ENCODE peak calls at places on chromosomes 6 and 20, in eight cellular contexts. N is MM.1S; L is CD8-positive, alpha-beta T cell; W is cardiac muscle cell; O is fibroblast of lung; Y is SK-N-SH; C is GM23338; F is foreskin keratinocyte. H is an unnamed sample.

GRCh38 chr6:30013296-30013922 is 47.7 kb upstream of the POLR1H start:
- DNase-seq in N (no peak), F (no peak), Y (peak; percentile 64), C (peak; percentile 80), O (no peak), W (peak; percentile 21), L (peak; percentile 58), H (peak; percentile 22)

GRCh38 chr6:7535498-7535897 is 6.0 kb upstream of the DSP start:
- DNase-seq in F (peak; percentile 91), O (peak; percentile 64), N (no peak), L (no peak), C (no peak), Y (no peak), W (no peak), H (no peak)

GRCh38 chr20:14334306-14334930 is 3.0 kb downstream of the FLRT3 start:
- DNase-seq in C (peak; percentile 63), O (peak; percentile 44), L (no peak), F (peak; percentile 64), W (peak; percentile 30), N (peak; percentile 62), Y (peak; percentile 37), H (peak; percentile 75)

GRCh38 chr20:38939686-38940085 is 13.5 kb downstream of the FAM83D start:
- DNase-seq in L (no peak), F (no peak), W (no peak), N (no peak), Y (no peak), C (no peak), O (no peak), H (no peak)

GRCh38 chr6:129543981-129544380 is 166.0 kb downstream of the ARHGAP18 start:
- DNase-seq in L (no peak), C (no peak), O (peak; percentile 16), W (peak; percentile 20), N (no peak), F (peak; percentile 22), Y (no peak), H (no peak)

GRCh38 chr20:33387177-33387576 is 14.1 kb downstream of the CDK5RAP1 start:
- DNase-seq in C (no peak), Y (no peak), O (peak; percentile 78), W (peak; percentile 63), N (no peak), F (peak; percentile 75), L (no peak), H (no peak)

GRCh38 chr6:145241039-145241438 is 494.3 kb downstream of the EPM2A start:
- DNase-seq in Y (no peak), L (no peak), C (no peak), N (no peak), W (peak; percentile 53), O (peak; percentile 83), F (peak; percentile 3), H (no peak)

GRCh38 chr6:10412165-10412947 is 2.5 kb downstream of the TFAP2A start:
- DNase-seq in C (peak; percentile 91), O (peak; percentile 27), W (peak; percentile 71), F (peak; percentile 82), L (no peak), N (peak; percentile 75), Y (peak; percentile 61), H (no peak)

GRCh38 chr6:144534123-144534676 is 249.1 kb downstream of the UTRN start:
- DNase-seq in Y (no peak), L (no peak), O (no peak), F (no peak), C (no peak), N (no peak), W (no peak), H (no peak)

GRCh38 chr6:51893356-51893755 is 194.1 kb downstream of the PKHD1 start:
- DNase-seq in L (no peak), C (no peak), O (peak; percentile 9), W (no peak), F (no peak), Y (no peak), N (no peak), H (no peak)

GRCh38 chr6:42162812-42163211 is 10.4 kb upstream of the GUCA1A start:
- DNase-seq in O (no peak), F (no peak), Y (no peak), L (no peak), W (no peak), N (no peak), C (no peak), H (no peak)

GRCh38 chr6:164106345-164106769 is 691.8 kb downstream of the QKI start:
- DNase-seq in F (no peak), O (peak; percentile 35), Y (peak; percentile 67), L (no peak), N (no peak), W (peak; percentile 59), C (peak; percentile 77), H (peak; percentile 60)

GRCh38 chr6:149751239-149751638 is 1.7 kb downstream of the PCMT1 start:
- DNase-seq in F (no peak), L (no peak), N (no peak), O (no peak), C (no peak), W (no peak), Y (no peak), H (no peak)

GRCh38 chr6:148867851-148868250 is 121.0 kb downstream of the UST start:
- DNase-seq in C (no peak), L (no peak), N (no peak), O (no peak), F (no peak), Y (no peak), W (no peak), H (no peak)

GRCh38 chr6:133953634-133954415 is 801 bp downstream of the TBPL1 start:
- DNase-seq in F (no peak), O (no peak), L (no peak), Y (peak; percentile 22), N (peak; percentile 23), C (peak; percentile 34), W (no peak), H (no peak)

GRCh38 chr6:115643762-115644161 is 416.9 kb downstream of the FRK start:
- DNase-seq in Y (no peak), F (peak; percentile 18), W (peak; percentile 66), L (no peak), C (no peak), N (no peak), O (peak; percentile 70), H (peak; percentile 43)

GRCh38 chr20:37299718-37300529 is 10.5 kb downstream of the MANBAL start:
- DNase-seq in L (no peak), F (no peak), Y (no peak), O (peak; percentile 74), N (no peak), W (peak; percentile 62), C (no peak), H (no peak)

GRCh38 chr20:35947907-35948306 is 6.4 kb downstream of the SCAND1 start:
- DNase-seq in O (no peak), Y (no peak), W (no peak), F (no peak), N (no peak), C (no peak), L (no peak), H (no peak)

GRCh38 chr6:126175251-126175650 is 164.7 kb upstream of the CENPW start:
- DNase-seq in O (peak; percentile 74), Y (no peak), N (no peak), W (no peak), L (no peak), F (no peak), C (no peak), H (no peak)

GRCh38 chr6:126180585-126180984 is 159.3 kb upstream of the CENPW start:
- DNase-seq in N (no peak), O (peak; percentile 97), C (no peak), F (peak; percentile 97), W (peak; percentile 64), Y (no peak), L (no peak), H (no peak)

GRCh38 chr6:126172151-126172550 is 167.8 kb upstream of the CENPW start:
- DNase-seq in C (no peak), F (no peak), W (no peak), L (no peak), O (peak; percentile 38), Y (no peak), N (no peak), H (no peak)

GRCh38 chr6:126174697-126175096 is 165.2 kb upstream of the CENPW start:
- DNase-seq in N (no peak), L (no peak), Y (no peak), O (no peak), F (no peak), C (no peak), W (no peak), H (no peak)

GRCh38 chr6:126176266-126176665 is 163.6 kb upstream of the CENPW start:
- DNase-seq in F (no peak), C (peak; percentile 48), Y (peak; percentile 8), O (peak; percentile 20), L (no peak), N (no peak), W (peak; percentile 50), H (no peak)
- TF ChIP-seq CTCF in F (peak; percentile 57), C (peak; percentile 66), Y (peak; percentile 54), O (peak; percentile 48), L (no peak), N (no peak), W (peak; percentile 42), H (peak; percentile 68)

GRCh38 chr6:137873273-137873762 is 6.3 kb downstream of the TNFAIP3 start:
- DNase-seq in O (peak; percentile 86), F (peak; percentile 90), N (no peak), C (peak; percentile 24), Y (no peak), W (peak; percentile 98), L (peak; percentile 39), H (no peak)
- H3K4me1 ChIP-seq in O (peaks cover 13% of the 10 kb centered on the region), F (peaks cover 20% of the 10 kb centered on the region), N (peaks cover 39% of the 10 kb centered on the region), C (peaks cover 5% of the 10 kb centered on the region), Y (no peaks in the 10 kb centered on the region), W (peaks cover 6% of the 10 kb centered on the region), L (peaks cover 53% of the 10 kb centered on the region), H (no peaks in the 10 kb centered on the region)

GRCh38 chr6:151765444-151765886 is 42.0 kb upstream of the ESR1 start:
- DNase-seq in L (peak; percentile 16), W (peak; percentile 92), Y (peak; percentile 61), O (peak; percentile 88), N (peak; percentile 57), F (peak; percentile 92), C (peak; percentile 82), H (peak; percentile 45)
- TF ChIP-seq CTCF in L (peak; percentile 59), W (peak; percentile 78), Y (peak; percentile 76), O (peak; percentile 72), N (peak; percentile 49), F (peak; percentile 90), C (peak; percentile 77), H (peak; percentile 83)

DNA sequence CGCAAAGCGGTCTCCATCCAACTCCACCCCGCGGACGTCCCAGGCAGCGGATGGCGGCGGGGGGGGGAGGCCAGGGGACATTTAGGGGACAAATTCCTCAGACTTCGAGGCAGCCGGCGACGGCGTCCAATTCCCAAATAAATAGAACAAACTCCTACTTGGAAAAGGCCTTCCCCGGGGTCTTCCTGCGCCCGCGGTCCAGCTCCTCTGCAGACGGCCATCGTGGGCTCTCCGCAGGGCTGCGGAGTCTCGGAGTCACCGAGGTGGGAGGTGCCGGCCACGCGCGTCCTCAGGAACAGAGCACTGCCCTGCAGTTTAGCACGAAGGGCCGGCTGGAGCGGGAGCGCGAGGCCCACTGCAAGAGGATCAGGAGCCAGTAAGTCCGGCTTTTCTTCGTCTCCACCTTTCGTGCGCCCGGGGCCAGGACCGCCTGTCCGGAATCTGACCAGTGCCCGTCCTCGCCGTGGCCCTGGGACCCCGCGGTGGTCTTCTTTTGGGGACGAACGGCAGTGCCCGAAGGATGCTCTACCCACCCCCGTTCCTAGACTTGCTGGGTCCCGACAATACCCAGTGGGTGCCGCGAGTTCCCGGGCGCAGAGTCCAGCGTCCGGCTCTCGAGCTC is 1.4 kb downstream of the BHLHE23 start:
- DNase-seq in C (peak; percentile 54), W (no peak), Y (no peak), L (no peak), F (no peak), O (no peak), N (no peak), H (no peak)
- H3K4me1 ChIP-seq in C (peaks cover 62% of the 10 kb centered on the region), W (peaks cover 3% of the 10 kb centered on the region), Y (peaks cover 2% of the 10 kb centered on the region), L (peaks cover 51% of the 10 kb centered on the region), F (no peaks in the 10 kb centered on the region), O (no peaks in the 10 kb centered on the region), N (no peaks in the 10 kb centered on the region), H (no peaks in the 10 kb centered on the region)

H was measured in BE2C.